ENCODE peak calls at places on chromosomes 13 and 19, in six cellular contexts. Y is heart left ventricle, O is adrenal gland, Q is transverse colon, U is breast epithelium, R is ovary. M is an unnamed sample. For H3K4me1, the result is how much of the 10 kb centered on the place peaks cover.

GRCh38 chr19:32924200-32924599 is 47.6 kb downstream of the CEP89 start:
- DNase-seq in Y (no peak), O (peak), Q (peak), U (no peak), R (no peak), M (no peak)

GRCh38 chr13:36912983-36913382 is 7.1 kb downstream of the SMAD9 start:
- DNase-seq in Y (no peak), O (no peak), Q (no peak), U (no peak), R (no peak), M (no peak)

GRCh38 chr13:97780486-97780885 is 173.0 kb upstream of the IPO5 start:
- DNase-seq in Y (no peak), O (no peak), Q (no peak), U (no peak), R (no peak), M (no peak)

GRCh38 chr13:67075239-67075638 is 154.9 kb downstream of the PCDH9 start:
- DNase-seq in Y (no peak), O (no peak), Q (no peak), U (no peak), R (no peak), M (no peak)

GRCh38 chr19:28023064-28023463 is 1189.9 kb downstream of the UQCRFS1 start:
- DNase-seq in Y (no peak), O (no peak), Q (no peak), U (no peak), R (no peak), M (no peak)

GRCh38 chr19:58558066-58558622 is at the start of gene UBE2M:
- DNase-seq in Y (no peak), O (peak), Q (peak), U (no peak), R (peak), M (peak)

GRCh38 chr19:14979136-14979497 is 547 bp downstream of the SLC1A6 start:
- DNase-seq in Y (no peak), O (no peak), Q (no peak), U (no peak), R (no peak), M (no peak)

GRCh38 chr13:50129923-50130685 is 114.9 kb downstream of the KCNRG start:
- DNase-seq in Y (peak), O (peak), Q (peak), U (no peak), R (no peak), M (peak)

GRCh38 chr13:36212789-36213188 is 1.6 kb downstream of the SOHLH2 start:
- DNase-seq in Y (no peak), O (no peak), Q (no peak), U (no peak), R (no peak), M (no peak)

GRCh38 chr19:38701455-38702063 is 42.7 kb downstream of the CAPN12 start:
- DNase-seq in Y (no peak), O (peak), Q (peak), U (no peak), R (no peak), M (no peak)

GRCh38 chr13:33108620-33109019 is 92.4 kb downstream of the KL start:
- DNase-seq in Y (no peak), O (no peak), Q (no peak), U (no peak), R (no peak), M (no peak)

GRCh38 chr13:36332986-36333385 is 13.2 kb downstream of the SPART start:
- DNase-seq in Y (no peak), O (no peak), Q (no peak), U (no peak), R (no peak), M (no peak)

GRCh38 chr13:84951128-84951527 is 848.1 kb downstream of the SLITRK6 start:
- DNase-seq in Y (no peak), O (no peak), Q (no peak), U (no peak), R (no peak), M (no peak)

GRCh38 chr19:44142014-44142523 is 715 bp downstream of the ZNF234 start:
- DNase-seq in Y (no peak), O (peak), Q (no peak), U (no peak), R (peak), M (no peak)

GRCh38 chr19:33385956-33386355 is 12.4 kb downstream of the CEBPG start:
- DNase-seq in Y (peak), O (peak), Q (no peak), U (peak), R (no peak), M (no peak)

GRCh38 chr19:29690842-29691241 is 24.2 kb downstream of the C19orf12 start:
- DNase-seq in Y (no peak), O (no peak), Q (no peak), U (no peak), R (no peak), M (no peak)

GRCh38 chr13:60397693-60398437 is 845 bp downstream of the TDRD3 start:
- DNase-seq in Y (peak), O (peak), Q (peak), U (peak), R (peak), M (peak)

GRCh38 chr19:15316498-15316897 is 15.8 kb downstream of the BRD4 start:
- DNase-seq in Y (no peak), O (no peak), Q (no peak), U (no peak), R (no peak), M (no peak)

GRCh38 chr19:56120002-56120370 is 1.1 kb downstream of the ZNF787 start:
- DNase-seq in Y (no peak), O (no peak), Q (no peak), U (no peak), R (no peak), M (no peak)

GRCh38 chr19:15584541-15585115 is 30.4 kb upstream of the CYP4F8 start:
- DNase-seq in Y (peak), O (peak), Q (peak), U (peak), R (peak), M (peak)

GRCh38 chr19:5093297-5093858 is 124.5 kb downstream of the KDM4B start:
- DNase-seq in Y (no peak), O (peak), Q (no peak), U (no peak), R (peak), M (no peak)

GRCh38 chr19:28609091-28609755 is 603.7 kb downstream of the UQCRFS1 start:
- DNase-seq in Y (no peak), O (no peak), Q (no peak), U (no peak), R (no peak), M (no peak)

GRCh38 chr13:30744056-30744684 is 8.8 kb downstream of the ALOX5AP start:
- DNase-seq in Y (no peak), O (peak), Q (peak), U (no peak), R (peak), M (no peak)

GRCh38 chr13:96090240-96091101 is 564 bp downstream of the HS6ST3 start:
- DNase-seq in Y (peak), O (peak), Q (no peak), U (no peak), R (no peak), M (no peak)

GRCh38 chr13:32735859-32736258 is 149.6 kb downstream of the PDS5B start:
- DNase-seq in Y (no peak), O (no peak), Q (no peak), U (no peak), R (no peak), M (no peak)

GRCh38 chr13:30346159-30346788 is 38.9 kb upstream of the KATNAL1 start:
- DNase-seq in Y (no peak), O (no peak), Q (peak), U (no peak), R (no peak), M (no peak)

GRCh38 chr19:7654401-7654800 is 14.4 kb upstream of the RETN start:
- DNase-seq in Y (no peak), O (no peak), Q (no peak), U (no peak), R (no peak), M (no peak)

GRCh38 chr13:19888799-19889198 is 25.4 kb upstream of the ZMYM5 start:
- DNase-seq in Y (no peak), O (no peak), Q (no peak), U (no peak), R (no peak), M (no peak)

GRCh38 chr19:30453768-30454167 is 81.6 kb downstream of the ZNF536 start:
- DNase-seq in Y (no peak), O (no peak), Q (no peak), U (no peak), R (no peak), M (no peak)

GRCh38 chr19:29845576-29846176 is 33.9 kb downstream of the CCNE1 start:
- DNase-seq in Y (no peak), O (peak), Q (peak), U (no peak), R (peak), M (no peak)

GRCh38 chr19:38665950-38666661 is 18.7 kb downstream of the ACTN4 start:
- DNase-seq in Y (peak), O (peak), Q (peak), U (peak), R (peak), M (peak)

GRCh38 chr13:29503041-29503837 is 92.2 kb downstream of the SLC7A1 start:
- DNase-seq in Y (no peak), O (no peak), Q (no peak), U (no peak), R (no peak), M (no peak)

GRCh38 chr19:7852851-7853759 is 21.1 kb downstream of the PRR36 start:
- DNase-seq in Y (no peak), O (peak), Q (peak), U (peak), R (peak), M (no peak)

GRCh38 chr13:73898276-73898675 is 235.9 kb downstream of the KLF12 start:
- DNase-seq in Y (no peak), O (no peak), Q (no peak), U (no peak), R (no peak), M (no peak)

GRCh38 chr13:43235028-43235427 is 211.6 kb downstream of the DNAJC15 start:
- DNase-seq in Y (no peak), O (no peak), Q (no peak), U (no peak), R (no peak), M (no peak)

GRCh38 chr19:58128041-58128685 is 22.4 kb downstream of the ZNF329 start:
- DNase-seq in Y (no peak), O (no peak), Q (no peak), U (no peak), R (no peak), M (no peak)

GRCh38 chr13:27973956-27974662 is 5.0 kb upstream of the CDX2 start:
- DNase-seq in Y (no peak), O (no peak), Q (no peak), U (no peak), R (no peak), M (no peak)

GRCh38 chr19:40457048-40457447 is 8.5 kb downstream of the BLVRB start:
- DNase-seq in Y (no peak), O (no peak), Q (no peak), U (no peak), R (no peak), M (no peak)

GRCh38 chr19:40449506-40449905 is 5.4 kb upstream of the SERTAD3 start:
- DNase-seq in Y (no peak), O (no peak), Q (no peak), U (no peak), R (no peak), M (no peak)

GRCh38 chr19:40453151-40453735 is 9.1 kb upstream of the SERTAD3 start:
- DNase-seq in Y (no peak), O (no peak), Q (no peak), U (no peak), R (no peak), M (no peak)

GRCh38 chr19:40450664-40451063 is 6.5 kb upstream of the SERTAD3 start:
- DNase-seq in Y (no peak), O (no peak), Q (no peak), U (no peak), R (no peak), M (no peak)

DNA sequence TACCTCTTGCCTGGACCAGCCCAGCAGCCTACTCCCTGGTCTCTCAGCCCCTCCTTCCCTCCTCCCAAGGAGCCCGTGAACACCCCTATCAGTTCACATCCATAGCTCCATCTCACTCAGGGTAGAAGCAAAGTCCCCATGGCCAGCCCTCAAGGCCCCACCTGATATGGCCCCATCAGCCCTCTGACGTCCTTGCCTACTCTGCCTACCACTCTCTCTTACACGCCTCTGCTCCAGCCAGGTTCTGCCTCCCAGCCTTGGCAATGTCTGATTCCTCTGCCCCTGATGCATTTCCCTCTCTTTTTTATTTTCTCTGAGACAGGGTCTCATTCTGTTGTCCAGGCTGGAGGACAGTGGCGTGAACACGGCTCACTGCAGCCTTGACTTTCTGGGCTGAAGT is 7.9 kb upstream of the SERTAD3 start:
- DNase-seq in Y (no peak), O (no peak), Q (no peak), U (no peak), R (no peak), M (no peak)
- H3K27ac ChIP-seq in Y (no peak), O (no peak), Q (no peak), U (no peak), R (no peak), M (no peak)

DNA sequence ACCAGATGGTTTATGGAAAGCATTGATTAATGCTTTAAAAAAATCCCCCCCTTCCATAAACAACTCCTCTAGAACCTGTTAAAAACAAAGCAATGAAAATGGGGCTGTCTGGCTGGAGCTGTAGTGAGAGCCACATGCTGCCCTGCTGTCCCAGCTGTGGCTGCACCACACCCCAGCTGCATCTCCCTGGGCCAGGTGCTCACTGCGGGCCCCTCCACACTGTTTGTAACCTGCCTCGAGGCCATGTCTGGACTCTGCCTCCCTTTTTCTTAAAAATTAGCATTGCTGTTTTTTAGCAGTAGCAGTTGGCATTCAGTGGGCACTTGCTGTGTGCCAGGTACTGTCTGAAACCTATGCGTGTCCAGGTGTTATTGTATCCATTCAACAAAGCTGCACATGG is 15.2 kb upstream of the F2RL3 start:
- DNase-seq in Y (no peak), O (no peak), Q (no peak), U (no peak), R (no peak), M (no peak)
- H3K4me1 ChIP-seq in Y (under half), O (under half), Q (under half), U (under half), R (under half), M (under half)

GRCh38 chr19:35329323-35329722 is 336 bp downstream of the CD22 start:
- DNase-seq in Y (peak), O (no peak), Q (no peak), U (no peak), R (no peak), M (no peak)

GRCh38 chr19:35327642-35328041 is 1.3 kb upstream of the CD22 start:
- DNase-seq in Y (peak), O (no peak), Q (no peak), U (no peak), R (no peak), M (no peak)

GRCh38 chr19:35330475-35330874 is 1.5 kb downstream of the CD22 start:
- DNase-seq in Y (peak), O (no peak), Q (peak), U (no peak), R (no peak), M (no peak)

GRCh38 chr19:35331551-35332214 is 2.7 kb downstream of the CD22 start:
- DNase-seq in Y (no peak), O (no peak), Q (no peak), U (no peak), R (no peak), M (no peak)

GRCh38 chr19:35328851-35329285 is at the start of gene CD22:
- DNase-seq in Y (peak), O (no peak), Q (no peak), U (no peak), R (no peak), M (no peak)
- TF ChIP-seq POLR2A in Y (no peak), O (no peak), Q (peak), U (no peak), R (no peak), M (no peak)

GRCh38 chr19:1854032-1854541 is 5.8 kb upstream of the REXO1 start:
- DNase-seq in Y (no peak), O (no peak), Q (no peak), U (no peak), R (no peak), M (peak)

GRCh38 chr19:1852294-1852646 is 4.0 kb upstream of the REXO1 start:
- DNase-seq in Y (peak), O (no peak), Q (no peak), U (no peak), R (no peak), M (peak)

GRCh38 chr19:1852729-1853128 is 4.4 kb upstream of the REXO1 start:
- DNase-seq in Y (no peak), O (no peak), Q (no peak), U (no peak), R (no peak), M (no peak)

GRCh38 chr19:1854542-1855039 is 6.3 kb upstream of the REXO1 start:
- DNase-seq in Y (peak), O (peak), Q (peak), U (no peak), R (no peak), M (peak)

DNA sequence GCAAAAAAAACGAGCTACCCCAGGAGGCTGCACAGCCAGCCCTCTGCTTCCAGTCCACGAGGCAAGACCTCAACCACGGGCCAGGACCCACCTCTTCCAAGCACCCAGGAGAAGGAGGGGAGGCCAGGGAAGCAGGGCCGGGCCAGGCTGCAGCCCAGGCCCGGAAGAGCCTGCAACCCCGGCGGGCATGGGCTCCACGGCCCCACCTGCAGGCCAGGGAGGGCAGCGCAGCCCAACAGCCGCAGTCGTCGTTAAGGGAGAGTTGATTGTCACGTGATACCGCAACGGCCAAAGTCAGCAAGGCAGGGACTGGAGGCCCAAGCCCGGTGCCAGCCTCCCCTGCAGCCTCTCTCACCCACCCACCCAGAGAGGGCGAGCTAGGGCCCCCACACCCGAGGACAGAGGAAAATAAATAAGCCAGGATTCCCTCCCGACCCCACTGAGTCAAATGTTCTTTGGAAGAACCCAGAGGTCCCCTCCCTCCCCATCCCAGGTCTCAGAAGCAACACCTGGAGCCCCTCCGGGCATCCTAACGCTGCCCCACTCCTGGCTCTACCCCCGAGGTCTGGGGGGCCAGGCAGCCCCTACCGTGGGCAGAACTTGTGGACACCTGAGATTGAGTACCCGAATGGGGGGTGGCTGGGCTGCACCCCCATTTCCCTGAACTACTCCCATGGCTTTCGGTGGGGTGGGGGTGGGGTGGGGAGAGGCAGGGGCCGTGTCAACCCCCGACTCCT is 5.2 kb upstream of the REXO1 start:
- DNase-seq in Y (peak), O (peak), Q (peak), U (peak), R (no peak), M (peak)
- H3K27ac ChIP-seq in Y (no peak), O (no peak), Q (peak), U (peak), R (no peak), M (no peak)

GRCh38 chr19:2056810-2057192 is 5.8 kb upstream of the MKNK2 start:
- DNase-seq in Y (no peak), O (no peak), Q (no peak), U (no peak), R (peak), M (no peak)

GRCh38 chr19:2059422-2060201 is 8.6 kb upstream of the MKNK2 start:
- DNase-seq in Y (peak), O (peak), Q (peak), U (peak), R (no peak), M (peak)

GRCh38 chr19:2057484-2058469 is 6.7 kb upstream of the MKNK2 start:
- DNase-seq in Y (no peak), O (peak), Q (peak), U (no peak), R (no peak), M (no peak)

GRCh38 chr19:2061093-2061935 is 10.3 kb upstream of the MKNK2 start:
- DNase-seq in Y (peak), O (peak), Q (peak), U (peak), R (peak), M (peak)

GRCh38 chr19:2058570-2059421 is 7.8 kb upstream of the MKNK2 start:
- DNase-seq in Y (no peak), O (no peak), Q (peak), U (no peak), R (no peak), M (no peak)
- H3K4me1 ChIP-seq in Y (half or more), O (under half), Q (half or more), U (under half), R (under half), M (half or more)

GRCh38 chr13:109700176-109700575 is 86.2 kb downstream of the IRS2 start:
- DNase-seq in Y (peak), O (peak), Q (peak), U (no peak), R (peak), M (peak)
- TF ChIP-seq POLR2A in Y (no peak), O (no peak), Q (no peak), U (no peak), R (no peak), M (no peak)

GRCh38 chr13:99654076-99654475 is 152.8 kb downstream of the TM9SF2 start:
- DNase-seq in Y (no peak), O (no peak), Q (no peak), U (no peak), R (no peak), M (no peak)

GRCh38 chr13:99652901-99653300 is 151.6 kb downstream of the TM9SF2 start:
- DNase-seq in Y (no peak), O (no peak), Q (no peak), U (no peak), R (no peak), M (no peak)

GRCh38 chr13:99652141-99652540 is 150.9 kb downstream of the TM9SF2 start:
- DNase-seq in Y (no peak), O (no peak), Q (no peak), U (no peak), R (no peak), M (no peak)

GRCh38 chr13:99655351-99656091 is 154.2 kb downstream of the TM9SF2 start:
- DNase-seq in Y (no peak), O (peak), Q (no peak), U (no peak), R (no peak), M (no peak)

DNA sequence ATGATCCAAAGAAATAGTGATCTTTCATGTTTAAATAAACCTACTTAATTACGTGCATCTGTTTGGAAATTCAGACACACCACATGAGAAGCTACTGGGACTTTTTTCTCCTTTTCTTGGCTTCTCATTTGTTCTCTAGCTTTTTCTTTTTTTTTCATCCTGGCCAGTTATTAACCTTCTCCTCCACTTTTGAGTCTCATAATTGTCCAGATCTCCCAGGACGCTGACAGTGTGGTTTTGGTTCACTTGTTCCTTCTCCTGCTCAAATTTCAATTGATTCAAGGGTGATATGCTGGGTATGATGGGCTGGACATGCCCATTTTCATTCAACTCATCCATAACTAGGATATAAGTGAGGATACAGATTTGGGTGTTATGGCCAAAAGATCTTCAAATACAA is 152.3 kb downstream of the TM9SF2 start:
- DNase-seq in Y (no peak), O (no peak), Q (no peak), U (no peak), R (no peak), M (no peak)
- H3K27ac ChIP-seq in Y (no peak), O (no peak), Q (no peak), U (no peak), R (no peak), M (no peak)